ENCODE peak calls at places on chromosomes 13 and 19, in seven cellular contexts. T is GM12878, X is A549, H is heart left ventricle, I is thyroid gland, J is hepatocyte, E is uterus. D is an unnamed sample. For H3K4me1, the result is how much of the 10 kb centered on the place peaks cover.

GRCh38 chr19:16001481-16002312 is 52.9 kb downstream of the OR10H4 start:
- DNase-seq in T (peak), X (no peak), H (no peak), I (no peak), J (no peak), E (peak), D (no peak)

GRCh38 chr13:114015608-114016295 is 41.9 kb upstream of the C13orf46 start:
- DNase-seq in T (no peak), X (no peak), H (peak), I (peak), J (no peak), E (no peak), D (no peak)

GRCh38 chr13:99496322-99497142 is 4.7 kb upstream of the TM9SF2 start:
- DNase-seq in T (peak), X (no peak), H (peak), I (peak), J (no peak), E (peak), D (peak)

GRCh38 chr13:27245610-27246009 is 5.7 kb upstream of the RPL21 start:
- DNase-seq in T (no peak), X (no peak), H (no peak), I (no peak), J (no peak), E (no peak), D (no peak)

GRCh38 chr19:29278716-29279115 is 65.8 kb upstream of the UQCRFS1 start:
- DNase-seq in T (no peak), X (no peak), H (no peak), I (no peak), J (no peak), E (no peak), D (no peak)

GRCh38 chr13:106432636-106433035 is 102.8 kb downstream of the EFNB2 start:
- DNase-seq in T (no peak), X (peak), H (no peak), I (no peak), J (no peak), E (no peak), D (no peak)

GRCh38 chr19:34960103-34960805 is 3.8 kb downstream of the ZNF792 start:
- DNase-seq in T (no peak), X (no peak), H (no peak), I (no peak), J (no peak), E (no peak), D (no peak)

GRCh38 chr13:54433511-54434206 is 1405.0 kb downstream of the OLFM4 start:
- DNase-seq in T (no peak), X (no peak), H (no peak), I (no peak), J (peak), E (no peak), D (no peak)

GRCh38 chr13:102400619-102401125 is 1.2 kb downstream of the FGF14 start:
- DNase-seq in T (no peak), X (no peak), H (peak), I (peak), J (no peak), E (peak), D (peak)

GRCh38 chr13:47917022-47917574 is 84.0 kb downstream of the SUCLA2 start:
- DNase-seq in T (no peak), X (no peak), H (no peak), I (no peak), J (no peak), E (no peak), D (no peak)

GRCh38 chr13:62556973-62557372 is 1141.3 kb upstream of the PCDH20 start:
- DNase-seq in T (no peak), X (no peak), H (no peak), I (no peak), J (no peak), E (no peak), D (no peak)

GRCh38 chr13:41699759-41700158 is 242.4 kb downstream of the RGCC start:
- DNase-seq in T (no peak), X (no peak), H (no peak), I (no peak), J (no peak), E (no peak), D (no peak)
- H3K4me1 ChIP-seq in T (under half), X (half or more), H (under half), I (half or more), J (under half), E (under half), D (half or more)

GRCh38 chr13:33099860-33100259 is 83.6 kb downstream of the KL start:
- DNase-seq in T (no peak), X (no peak), H (no peak), I (no peak), J (no peak), E (no peak), D (no peak)
- TF ChIP-seq CTCF in T (no peak), X (no peak), H (no peak), I (no peak), J (no peak), E (no peak), D (no peak)

GRCh38 chr19:37492213-37492612 is 14.5 kb upstream of the ZNF793 start:
- DNase-seq in T (no peak), X (no peak), H (no peak), I (no peak), J (no peak), E (no peak), D (no peak)
- H3K4me1 ChIP-seq in T (under half), X (under half), H (under half), I (under half), J (under half), E (under half), D (under half)

GRCh38 chr19:8530061-8530679 is 16.2 kb upstream of the ZNF414 start:
- DNase-seq in T (no peak), X (no peak), H (no peak), I (no peak), J (no peak), E (no peak), D (no peak)

GRCh38 chr19:8528500-8528899 is 14.5 kb upstream of the ZNF414 start:
- DNase-seq in T (no peak), X (no peak), H (no peak), I (peak), J (no peak), E (no peak), D (no peak)

GRCh38 chr19:8529369-8530006 is 15.5 kb upstream of the ZNF414 start:
- DNase-seq in T (no peak), X (no peak), H (no peak), I (no peak), J (no peak), E (no peak), D (no peak)

GRCh38 chr19:8526345-8527062 is 12.5 kb upstream of the ZNF414 start:
- DNase-seq in T (no peak), X (peak), H (peak), I (peak), J (peak), E (peak), D (peak)

DNA sequence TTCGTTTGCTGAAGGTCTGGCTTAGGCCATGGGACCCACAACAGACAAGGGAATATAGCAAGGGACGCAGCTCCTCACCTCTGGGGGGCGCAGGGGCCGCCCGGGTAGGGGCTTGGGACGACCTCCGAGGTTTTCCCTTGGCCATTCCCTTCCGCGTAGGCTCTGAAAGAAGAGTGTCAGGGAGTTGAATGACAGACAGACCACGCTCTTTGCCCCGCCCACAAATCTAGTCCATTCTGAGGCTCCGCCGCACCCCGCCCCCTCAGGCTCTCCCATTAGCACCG is 11.4 kb upstream of the ZNF414 start:
- DNase-seq in T (no peak), X (no peak), H (no peak), I (no peak), J (no peak), E (no peak), D (no peak)
- TF ChIP-seq CTCF in T (no peak), X (no peak), H (peak), I (no peak), J (peak), E (no peak), D (peak)

GRCh38 chr13:110467516-110467915 is 94.0 kb downstream of the RAB20 start:
- DNase-seq in T (no peak), X (no peak), H (no peak), I (no peak), J (no peak), E (no peak), D (no peak)

GRCh38 chr13:110463876-110464510 is 97.5 kb downstream of the RAB20 start:
- DNase-seq in T (no peak), X (no peak), H (no peak), I (no peak), J (no peak), E (no peak), D (no peak)

GRCh38 chr13:110464547-110465343 is 96.8 kb downstream of the RAB20 start:
- DNase-seq in T (no peak), X (no peak), H (no peak), I (no peak), J (no peak), E (no peak), D (no peak)

GRCh38 chr13:110466261-110466660 is 95.3 kb downstream of the RAB20 start:
- DNase-seq in T (no peak), X (no peak), H (no peak), I (no peak), J (no peak), E (no peak), D (no peak)

GRCh38 chr13:110465696-110466095 is 95.8 kb downstream of the RAB20 start:
- DNase-seq in T (no peak), X (no peak), H (no peak), I (no peak), J (no peak), E (no peak), D (no peak)
- H3K4me1 ChIP-seq in T (under half), X (under half), H (under half), I (under half), J (under half), E (under half), D (under half)

D was measured in tibial artery.